ENCODE peak calls at places on chromosomes 3 and 15, in seven cellular contexts. L, R, P, E, A, M and J are unnamed samples.

GRCh38 chr3:144763878-144764454 is 792.3 kb downstream of the DIPK2A start:
- DNase-seq in A (no peak), P (no peak), L (no peak), M (no peak), R (no peak), E (no peak), J (no peak)

GRCh38 chr3:77038928-77039605 is 832 bp upstream of the ROBO2 start:
- DNase-seq in P (no peak), L (no peak), R (peak), M (no peak), E (no peak), A (no peak), J (no peak)

GRCh38 chr3:189685854-189686253 is 54.7 kb downstream of the TP63 start:
- DNase-seq in L (no peak), A (no peak), E (no peak), R (peak), P (no peak), M (no peak), J (peak)

GRCh38 chr3:155386817-155387403 is 93.4 kb upstream of the STRIT1 start:
- DNase-seq in R (no peak), M (no peak), P (no peak), A (no peak), E (no peak), L (no peak), J (no peak)

GRCh38 chr3:192445768-192446644 is 281.3 kb downstream of the FGF12 start:
- DNase-seq in E (no peak), M (no peak), A (no peak), L (no peak), R (no peak), P (no peak), J (no peak)

GRCh38 chr3:124520970-124521369 is 209.3 kb upstream of the UMPS start:
- DNase-seq in M (no peak), A (no peak), E (no peak), L (no peak), P (no peak), R (no peak), J (no peak)

GRCh38 chr3:126939347-126939735 is 43.6 kb upstream of the PLXNA1 start:
- DNase-seq in L (no peak), M (peak), R (no peak), E (no peak), P (no peak), A (no peak), J (no peak)

GRCh38 chr3:67335813-67336212 is 318.6 kb downstream of the SUCLG2 start:
- DNase-seq in A (peak), R (peak), M (no peak), L (no peak), P (no peak), E (no peak), J (no peak)

GRCh38 chr15:40092416-40093223 is 16.1 kb downstream of the BMF start:
- DNase-seq in L (no peak), M (peak), E (no peak), P (peak), R (peak), A (no peak), J (peak)

GRCh38 chr3:11514191-11514770 is 129.4 kb downstream of the VGLL4 start:
- DNase-seq in L (no peak), E (no peak), A (no peak), R (peak), P (peak), M (no peak), J (peak)

GRCh38 chr15:68618339-68619302 is 39.8 kb downstream of the CORO2B start:
- DNase-seq in P (no peak), R (peak), E (no peak), M (no peak), L (no peak), A (no peak), J (no peak)

GRCh38 chr3:53938645-53939044 is 47.0 kb upstream of the SELENOK start:
- DNase-seq in P (no peak), E (peak), A (peak), R (peak), M (no peak), L (peak), J (no peak)

GRCh38 chr3:122245513-122246174 is 62.2 kb downstream of the CASR start:
- DNase-seq in L (no peak), A (no peak), R (peak), P (no peak), M (no peak), E (no peak), J (no peak)
- H3K4me3 ChIP-seq in L (peak), A (peak), R (no peak), P (no peak), M (peak), E (no peak), J (no peak)

GRCh38 chr15:51939216-51939615 is 32.4 kb downstream of the LEO1 start:
- DNase-seq in E (no peak), M (no peak), R (no peak), A (no peak), P (no peak), L (no peak), J (no peak)

GRCh38 chr15:51938286-51938685 is 33.3 kb downstream of the LEO1 start:
- DNase-seq in E (no peak), M (no peak), P (no peak), L (no peak), R (no peak), A (no peak), J (no peak)

GRCh38 chr15:51931638-51932037 is 39.9 kb downstream of the LEO1 start:
- DNase-seq in P (no peak), L (no peak), M (no peak), E (no peak), R (peak), A (no peak), J (no peak)

GRCh38 chr15:51935466-51936118 is 36.0 kb downstream of the LEO1 start:
- DNase-seq in L (peak), E (no peak), R (no peak), M (no peak), A (no peak), P (no peak), J (no peak)

GRCh38 chr15:51936119-51936478 is 35.5 kb downstream of the LEO1 start:
- DNase-seq in R (no peak), M (no peak), A (no peak), L (no peak), P (no peak), E (no peak), J (no peak)
- TF ChIP-seq CTCF in R (no peak), M (no peak), A (no peak), L (peak), P (no peak), E (peak), J (no peak)

GRCh38 chr3:61847784-61848462 is 286.6 kb downstream of the PTPRG start:
- DNase-seq in M (peak), P (peak), E (no peak), A (peak), L (no peak), R (peak), J (no peak)
- H3K4me3 ChIP-seq in M (no peak), P (no peak), E (no peak), A (no peak), L (no peak), R (no peak), J (no peak)

DNA sequence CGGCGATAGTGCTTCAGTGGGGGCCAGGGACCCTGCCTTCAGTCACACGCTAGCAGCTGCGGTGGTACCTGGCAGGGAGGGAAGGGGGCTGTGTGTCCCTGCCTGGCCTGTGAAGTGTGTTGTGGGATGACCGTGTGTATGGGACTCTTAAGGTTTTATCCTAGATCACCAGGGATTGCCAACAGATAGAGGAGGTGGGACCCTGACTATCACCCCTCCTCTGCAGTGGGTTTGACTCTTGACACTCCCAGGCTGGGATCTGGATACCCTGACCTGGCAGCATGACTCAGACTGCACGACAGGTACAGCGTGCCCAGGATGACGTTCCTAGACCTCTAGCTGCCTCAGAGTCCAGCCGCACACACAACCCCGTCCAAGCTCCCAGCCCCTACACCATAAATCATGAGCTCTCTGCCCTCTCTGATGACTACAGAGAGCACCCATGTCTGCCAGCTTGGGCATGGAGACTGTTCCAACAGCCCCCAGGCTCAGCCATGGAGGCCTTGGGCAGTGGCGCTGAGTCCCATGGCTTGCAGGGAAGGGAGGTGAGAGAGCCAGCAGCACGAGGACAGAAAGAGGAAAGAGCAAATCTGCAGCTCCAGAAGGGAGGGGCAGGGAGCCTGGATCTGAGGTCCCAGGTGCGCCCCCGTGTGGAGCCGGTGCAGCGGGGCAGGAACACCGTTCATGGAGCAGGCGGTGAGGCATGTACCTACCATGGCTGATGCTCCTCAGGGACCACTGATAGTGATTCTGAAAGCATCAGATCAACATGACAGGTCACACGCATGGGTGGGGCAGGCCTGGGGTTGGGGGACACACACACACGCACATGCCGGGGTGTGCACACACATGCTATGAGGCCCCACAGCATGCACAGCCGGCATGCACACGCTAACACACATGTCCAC is 71.0 kb downstream of the ADAMTS7 start:
- DNase-seq in L (peak), M (peak), R (peak), A (no peak), P (peak), E (no peak), J (no peak)
- TF ChIP-seq CTCF in L (peak), M (peak), R (peak), A (peak), P (no peak), E (peak), J (peak)

GRCh38 chr15:55894406-55894965 is 98.9 kb downstream of the NEDD4 start:
- DNase-seq in R (no peak), P (no peak), E (no peak), A (no peak), M (no peak), L (no peak), J (no peak)
- H3K4me3 ChIP-seq in R (peak), P (no peak), E (peak), A (no peak), M (peak), L (no peak), J (no peak)